ENCODE peak calls at places on chromosomes 11 and 22, in ten cellular contexts. One of them, this sample, is unnamed.

GRCh38 chr11:46504817-46505613 is 88.8 kb downstream of the AMBRA1 start:
- DNase-seq in ovary: no peak
- DNase-seq in stomach: no peak
- DNase-seq in lower leg skin: no peak
- DNase-seq in fibroblast of the aortic adventitia: peak
- DNase-seq in MCF 10A: no peak
- DNase-seq in A549: no peak
- DNase-seq in chondrocyte: no peak
- DNase-seq in nephron progenitor cell: no peak
- DNase-seq in esophagus squamous epithelium: no peak
- DNase-seq in this sample: no peak

GRCh38 chr11:91005458-91005857 is 782.6 kb upstream of the CHORDC1 start:
- DNase-seq in ovary: no peak
- DNase-seq in stomach: no peak
- DNase-seq in lower leg skin: no peak
- DNase-seq in fibroblast of the aortic adventitia: no peak
- DNase-seq in MCF 10A: no peak
- DNase-seq in A549: no peak
- DNase-seq in chondrocyte: no peak
- DNase-seq in nephron progenitor cell: no peak
- DNase-seq in esophagus squamous epithelium: no peak
- DNase-seq in this sample: no peak

GRCh38 chr22:49099496-49100124 is 728.1 kb downstream of the BRD1 start:
- DNase-seq in ovary: no peak
- DNase-seq in stomach: no peak
- DNase-seq in lower leg skin: no peak
- DNase-seq in fibroblast of the aortic adventitia: no peak
- DNase-seq in MCF 10A: no peak
- DNase-seq in A549: peak
- DNase-seq in chondrocyte: peak
- DNase-seq in nephron progenitor cell: no peak
- DNase-seq in esophagus squamous epithelium: no peak
- DNase-seq in this sample: peak

GRCh38 chr11:86106916-86107315 is 38.0 kb upstream of the PICALM start:
- DNase-seq in ovary: no peak
- DNase-seq in stomach: no peak
- DNase-seq in lower leg skin: no peak
- DNase-seq in fibroblast of the aortic adventitia: peak
- DNase-seq in MCF 10A: no peak
- DNase-seq in A549: no peak
- DNase-seq in chondrocyte: no peak
- DNase-seq in nephron progenitor cell: no peak
- DNase-seq in esophagus squamous epithelium: no peak
- DNase-seq in this sample: no peak

GRCh38 chr11:115670538-115671200 is 166.5 kb upstream of the CADM1 start:
- DNase-seq in ovary: no peak
- DNase-seq in stomach: no peak
- DNase-seq in lower leg skin: no peak
- DNase-seq in fibroblast of the aortic adventitia: no peak
- DNase-seq in MCF 10A: no peak
- DNase-seq in A549: no peak
- DNase-seq in chondrocyte: no peak
- DNase-seq in nephron progenitor cell: no peak
- DNase-seq in esophagus squamous epithelium: no peak
- DNase-seq in this sample: no peak

GRCh38 chr11:65609711-65610110 is 4.3 kb downstream of the MAP3K11 start:
- DNase-seq in ovary: no peak
- DNase-seq in stomach: no peak
- DNase-seq in lower leg skin: no peak
- DNase-seq in fibroblast of the aortic adventitia: no peak
- DNase-seq in MCF 10A: no peak
- DNase-seq in A549: no peak
- DNase-seq in chondrocyte: no peak
- DNase-seq in nephron progenitor cell: no peak
- DNase-seq in esophagus squamous epithelium: no peak
- DNase-seq in this sample: no peak

GRCh38 chr11:66745356-66746235 is 16.6 kb upstream of the SPTBN2 start:
- DNase-seq in ovary: no peak
- DNase-seq in stomach: peak
- DNase-seq in lower leg skin: peak
- DNase-seq in fibroblast of the aortic adventitia: no peak
- DNase-seq in MCF 10A: peak
- DNase-seq in A549: peak
- DNase-seq in chondrocyte: no peak
- DNase-seq in nephron progenitor cell: peak
- DNase-seq in esophagus squamous epithelium: no peak
- DNase-seq in this sample: no peak

GRCh38 chr11:65417702-65418430 is 4.7 kb upstream of the NEAT1 start:
- DNase-seq in ovary: peak
- DNase-seq in stomach: peak
- DNase-seq in lower leg skin: peak
- DNase-seq in fibroblast of the aortic adventitia: peak
- DNase-seq in MCF 10A: no peak
- DNase-seq in A549: no peak
- DNase-seq in chondrocyte: no peak
- DNase-seq in nephron progenitor cell: peak
- DNase-seq in esophagus squamous epithelium: no peak
- DNase-seq in this sample: peak

GRCh38 chr22:20431520-20432237 is 5.9 kb downstream of the SCARF2 start:
- DNase-seq in ovary: no peak
- DNase-seq in stomach: no peak
- DNase-seq in lower leg skin: peak
- DNase-seq in fibroblast of the aortic adventitia: no peak
- DNase-seq in MCF 10A: no peak
- DNase-seq in A549: no peak
- DNase-seq in chondrocyte: peak
- DNase-seq in nephron progenitor cell: no peak
- DNase-seq in esophagus squamous epithelium: no peak
- DNase-seq in this sample: no peak

GRCh38 chr11:2591805-2592204 is 108.0 kb downstream of the KCNQ1OT1 start:
- DNase-seq in ovary: no peak
- DNase-seq in stomach: no peak
- DNase-seq in lower leg skin: no peak
- DNase-seq in fibroblast of the aortic adventitia: no peak
- DNase-seq in MCF 10A: no peak
- DNase-seq in A549: no peak
- DNase-seq in chondrocyte: peak
- DNase-seq in nephron progenitor cell: no peak
- DNase-seq in esophagus squamous epithelium: no peak
- DNase-seq in this sample: no peak

GRCh38 chr22:47776329-47776728 is 1013.9 kb downstream of the TBC1D22A start:
- DNase-seq in ovary: no peak
- DNase-seq in stomach: no peak
- DNase-seq in lower leg skin: peak
- DNase-seq in fibroblast of the aortic adventitia: no peak
- DNase-seq in MCF 10A: no peak
- DNase-seq in A549: no peak
- DNase-seq in chondrocyte: no peak
- DNase-seq in nephron progenitor cell: no peak
- DNase-seq in esophagus squamous epithelium: no peak
- DNase-seq in this sample: no peak
- TF ChIP-seq CTCF in ovary: no peak
- TF ChIP-seq CTCF in stomach: no peak
- TF ChIP-seq CTCF in lower leg skin: no peak
- TF ChIP-seq CTCF in fibroblast of the aortic adventitia: no peak
- TF ChIP-seq CTCF in MCF 10A: no peak
- TF ChIP-seq CTCF in A549: no peak
- TF ChIP-seq CTCF in chondrocyte: no peak
- TF ChIP-seq CTCF in nephron progenitor cell: no peak
- TF ChIP-seq CTCF in esophagus squamous epithelium: no peak
- TF ChIP-seq CTCF in this sample: no peak

DNA sequence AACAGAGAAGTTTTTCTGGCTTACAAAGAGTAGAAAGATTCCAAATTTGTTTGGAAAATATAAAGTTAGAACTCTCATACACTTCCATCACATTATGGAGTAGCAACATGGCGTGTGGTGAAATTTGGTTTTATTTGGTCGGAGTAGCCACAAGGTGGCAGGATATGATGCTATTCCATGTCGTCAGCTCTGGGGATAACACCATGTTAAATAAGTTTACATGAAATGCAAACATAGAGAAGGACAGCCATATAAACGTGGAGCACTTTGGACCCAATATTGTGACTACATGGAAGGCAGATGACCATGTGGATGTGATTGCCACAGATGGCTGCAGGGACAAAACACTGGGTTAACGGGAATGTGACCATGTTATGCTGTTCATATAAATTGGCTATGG is 21.1 kb downstream of the OR5M11 start:
- DNase-seq in ovary: no peak
- DNase-seq in stomach: no peak
- DNase-seq in lower leg skin: no peak
- DNase-seq in fibroblast of the aortic adventitia: no peak
- DNase-seq in MCF 10A: peak
- DNase-seq in A549: peak
- DNase-seq in chondrocyte: no peak
- DNase-seq in nephron progenitor cell: no peak
- DNase-seq in esophagus squamous epithelium: no peak
- DNase-seq in this sample: peak
- TF ChIP-seq CTCF in ovary: no peak
- TF ChIP-seq CTCF in stomach: no peak
- TF ChIP-seq CTCF in lower leg skin: no peak
- TF ChIP-seq CTCF in fibroblast of the aortic adventitia: no peak
- TF ChIP-seq CTCF in MCF 10A: peak
- TF ChIP-seq CTCF in A549: peak
- TF ChIP-seq CTCF in chondrocyte: peak
- TF ChIP-seq CTCF in nephron progenitor cell: peak
- TF ChIP-seq CTCF in esophagus squamous epithelium: no peak
- TF ChIP-seq CTCF in this sample: peak

GRCh38 chr11:32891657-32892354 is 805 bp upstream of the QSER1 start:
- DNase-seq in ovary: no peak
- DNase-seq in stomach: no peak
- DNase-seq in lower leg skin: no peak
- DNase-seq in fibroblast of the aortic adventitia: peak
- DNase-seq in MCF 10A: peak
- DNase-seq in A549: peak
- DNase-seq in chondrocyte: no peak
- DNase-seq in nephron progenitor cell: no peak
- DNase-seq in esophagus squamous epithelium: no peak
- DNase-seq in this sample: peak

GRCh38 chr11:32893091-32893946 is 708 bp downstream of the QSER1 start:
- DNase-seq in ovary: peak
- DNase-seq in stomach: peak
- DNase-seq in lower leg skin: peak
- DNase-seq in fibroblast of the aortic adventitia: peak
- DNase-seq in MCF 10A: peak
- DNase-seq in A549: peak
- DNase-seq in chondrocyte: no peak
- DNase-seq in nephron progenitor cell: peak
- DNase-seq in esophagus squamous epithelium: no peak
- DNase-seq in this sample: peak

GRCh38 chr11:32892355-32893090 is at the start of gene QSER1:
- DNase-seq in ovary: peak
- DNase-seq in stomach: peak
- DNase-seq in lower leg skin: peak
- DNase-seq in fibroblast of the aortic adventitia: peak
- DNase-seq in MCF 10A: peak
- DNase-seq in A549: peak
- DNase-seq in chondrocyte: no peak
- DNase-seq in nephron progenitor cell: peak
- DNase-seq in esophagus squamous epithelium: no peak
- DNase-seq in this sample: peak

GRCh38 chr11:32888805-32889204 is 3.8 kb upstream of the QSER1 start:
- DNase-seq in ovary: no peak
- DNase-seq in stomach: no peak
- DNase-seq in lower leg skin: no peak
- DNase-seq in fibroblast of the aortic adventitia: peak
- DNase-seq in MCF 10A: peak
- DNase-seq in A549: no peak
- DNase-seq in chondrocyte: no peak
- DNase-seq in nephron progenitor cell: no peak
- DNase-seq in esophagus squamous epithelium: no peak
- DNase-seq in this sample: no peak

DNA sequence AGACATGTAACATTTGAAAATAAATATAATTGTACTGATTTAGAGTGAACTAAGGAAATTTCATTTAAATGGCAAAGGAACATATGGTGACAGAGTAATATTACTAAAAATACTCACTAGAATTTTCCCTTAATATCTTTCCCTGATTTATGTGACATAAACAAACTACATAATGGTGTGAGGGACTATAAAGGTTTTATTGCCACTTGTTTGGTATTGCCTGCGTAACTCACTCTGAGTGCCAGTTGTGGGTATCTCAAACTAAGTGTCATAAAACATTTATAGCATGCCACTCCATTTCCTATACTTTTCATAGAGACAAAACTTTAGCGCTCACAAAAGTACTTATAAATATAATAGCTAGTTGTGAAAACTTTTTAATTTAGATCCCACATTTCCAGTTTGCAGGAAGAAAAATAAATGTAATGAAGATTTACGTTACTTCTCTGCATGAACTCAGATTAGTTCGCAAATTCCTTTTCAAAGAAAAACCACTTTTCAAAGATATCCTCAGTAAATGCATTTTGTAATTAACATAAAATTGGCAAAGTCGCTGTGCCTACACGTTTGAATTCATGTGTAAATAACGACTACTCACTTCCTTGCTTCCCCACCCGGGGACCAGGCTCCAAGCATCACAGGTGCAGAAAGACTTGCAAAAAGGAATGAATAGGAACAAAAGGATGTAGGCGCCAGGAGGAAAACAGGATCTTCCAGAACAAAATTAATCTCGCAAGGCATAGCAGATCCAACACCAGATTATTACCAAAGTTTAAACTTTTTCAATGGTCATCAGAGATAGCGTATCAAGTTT is 1.6 kb upstream of the QSER1 start:
- DNase-seq in ovary: no peak
- DNase-seq in stomach: no peak
- DNase-seq in lower leg skin: peak
- DNase-seq in fibroblast of the aortic adventitia: no peak
- DNase-seq in MCF 10A: no peak
- DNase-seq in A549: no peak
- DNase-seq in chondrocyte: no peak
- DNase-seq in nephron progenitor cell: no peak
- DNase-seq in esophagus squamous epithelium: no peak
- DNase-seq in this sample: peak
- TF ChIP-seq CTCF in ovary: no peak
- TF ChIP-seq CTCF in stomach: no peak
- TF ChIP-seq CTCF in lower leg skin: no peak
- TF ChIP-seq CTCF in fibroblast of the aortic adventitia: no peak
- TF ChIP-seq CTCF in MCF 10A: no peak
- TF ChIP-seq CTCF in A549: no peak
- TF ChIP-seq CTCF in chondrocyte: no peak
- TF ChIP-seq CTCF in nephron progenitor cell: no peak
- TF ChIP-seq CTCF in esophagus squamous epithelium: no peak
- TF ChIP-seq CTCF in this sample: no peak

DNA sequence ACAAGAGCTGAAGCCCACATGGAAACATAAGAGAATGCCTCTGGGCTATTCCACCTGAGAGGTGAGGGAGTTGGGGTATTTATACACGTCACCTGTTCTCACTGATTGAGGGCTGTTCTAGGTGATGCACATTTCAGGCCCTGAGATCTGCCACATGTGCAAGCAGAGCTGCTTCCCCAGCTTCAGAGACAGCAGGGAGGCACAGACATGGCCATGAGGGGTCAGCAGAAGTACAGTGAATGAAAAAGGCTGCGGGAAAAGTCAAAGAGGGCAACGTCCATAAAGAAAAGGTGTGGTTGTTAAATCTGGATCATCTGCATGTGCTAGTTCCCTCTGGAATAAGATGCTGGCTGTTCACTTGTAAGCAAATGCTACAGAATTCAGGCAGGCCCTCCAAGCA is 75.4 kb downstream of the GAB4 start:
- DNase-seq in ovary: no peak
- DNase-seq in stomach: no peak
- DNase-seq in lower leg skin: no peak
- DNase-seq in fibroblast of the aortic adventitia: no peak
- DNase-seq in MCF 10A: peak
- DNase-seq in A549: no peak
- DNase-seq in chondrocyte: no peak
- DNase-seq in nephron progenitor cell: no peak
- DNase-seq in esophagus squamous epithelium: no peak
- DNase-seq in this sample: no peak
- TF ChIP-seq CTCF in ovary: no peak
- TF ChIP-seq CTCF in stomach: no peak
- TF ChIP-seq CTCF in lower leg skin: no peak
- TF ChIP-seq CTCF in fibroblast of the aortic adventitia: no peak
- TF ChIP-seq CTCF in MCF 10A: peak
- TF ChIP-seq CTCF in A549: no peak
- TF ChIP-seq CTCF in chondrocyte: no peak
- TF ChIP-seq CTCF in nephron progenitor cell: no peak
- TF ChIP-seq CTCF in esophagus squamous epithelium: no peak
- TF ChIP-seq CTCF in this sample: no peak